ENCODE peak calls at places on chromosomes 4 and X, in five cellular contexts. V is NCI-H187 treated with DMSO at 0.1 percent for 48 hours; X is T-helper 17 cell; A is naive thymus-derived CD4-positive, alpha-beta T cell; G is left ventricle myocardium inferior. D is an unnamed sample.

GRCh38 chr4:109207060-109207459 is 95.4 kb downstream of the COL25A1 start:
- DNase-seq in V (no peak), G (no peak), A (no peak), X (no peak), D (no peak)

GRCh38 chr4:52883183-52883621 is 21.1 kb downstream of the RASL11B start:
- DNase-seq in G (no peak), V (no peak), A (no peak), X (no peak), D (peak)

GRCh38 chr4:174119818-174120217 is 163.6 kb downstream of the FBXO8 start:
- DNase-seq in V (no peak), G (no peak), X (no peak), A (no peak), D (no peak)

GRCh38 chrX:21355831-21356230 is 18.4 kb upstream of the CNKSR2 start:
- DNase-seq in V (no peak), X (no peak), A (no peak), G (no peak), D (no peak)

GRCh38 chr4:11741190-11741652 is 312.5 kb upstream of the HS3ST1 start:
- DNase-seq in G (no peak), V (no peak), X (no peak), A (no peak), D (no peak)

GRCh38 chrX:38061335-38061734 is 55.0 kb downstream of the SYTL5 start:
- DNase-seq in V (no peak), A (no peak), G (no peak), X (no peak), D (no peak)

GRCh38 chr4:153364061-153364460 is 19.6 kb downstream of the MND1 start:
- DNase-seq in G (no peak), X (no peak), V (no peak), A (no peak), D (no peak)

GRCh38 chr4:145034727-145035211 is 63.2 kb downstream of the ANAPC10 start:
- DNase-seq in V (no peak), X (no peak), A (no peak), G (no peak), D (peak)

GRCh38 chrX:135973025-135973547 is 702 bp downstream of the MMGT1 start:
- DNase-seq in X (no peak), V (no peak), A (no peak), G (no peak), D (no peak)

GRCh38 chr4:139176299-139177048 is 544 bp downstream of the ELF2 start:
- DNase-seq in X (peak), V (no peak), A (peak), G (peak), D (peak)

GRCh38 chr4:57943672-57944071 is 833.5 kb upstream of the IGFBP7 start:
- DNase-seq in X (no peak), A (no peak), V (no peak), G (no peak), D (no peak)

GRCh38 chrX:45756562-45756961 is 555.9 kb upstream of the DIPK2B start:
- DNase-seq in A (no peak), V (no peak), X (no peak), G (no peak), D (no peak)

D was measured in ELF-1.